ENCODE peak calls at places on chromosomes 13 and 19, in ten cellular contexts. One of them, this sample, is unnamed. For H3K4me1, the result is how much of the 10 kb centered on the place peaks cover.

GRCh38 chr19:17327654-17328516 is 6.8 kb downstream of the ANO8 start:
- DNase-seq in CD8-positive, alpha-beta memory T cell: peak
- DNase-seq in Peyer's patch: peak
- DNase-seq in CD4-positive, alpha-beta memory T cell: peak
- DNase-seq in body of pancreas: peak
- DNase-seq in naive thymus-derived CD4-positive, alpha-beta T cell: peak
- DNase-seq in GM23248: no peak
- DNase-seq in tibial nerve: no peak
- DNase-seq in left ventricle myocardium inferior: no peak
- DNase-seq in PC-3: no peak
- DNase-seq in this sample: peak

GRCh38 chr19:45278087-45278486 is 27.0 kb downstream of the MARK4 start:
- DNase-seq in CD8-positive, alpha-beta memory T cell: no peak
- DNase-seq in Peyer's patch: no peak
- DNase-seq in CD4-positive, alpha-beta memory T cell: no peak
- DNase-seq in body of pancreas: no peak
- DNase-seq in naive thymus-derived CD4-positive, alpha-beta T cell: no peak
- DNase-seq in GM23248: no peak
- DNase-seq in tibial nerve: no peak
- DNase-seq in left ventricle myocardium inferior: no peak
- DNase-seq in PC-3: no peak
- DNase-seq in this sample: no peak

GRCh38 chr19:34639491-34640085 is 37.4 kb downstream of the SCGB2B2 start:
- DNase-seq in CD8-positive, alpha-beta memory T cell: peak
- DNase-seq in Peyer's patch: peak
- DNase-seq in CD4-positive, alpha-beta memory T cell: peak
- DNase-seq in body of pancreas: peak
- DNase-seq in naive thymus-derived CD4-positive, alpha-beta T cell: peak
- DNase-seq in GM23248: peak
- DNase-seq in tibial nerve: no peak
- DNase-seq in left ventricle myocardium inferior: no peak
- DNase-seq in PC-3: peak
- DNase-seq in this sample: no peak

GRCh38 chr19:19459099-19459498 is 53.6 kb downstream of the GATAD2A start:
- DNase-seq in CD8-positive, alpha-beta memory T cell: no peak
- DNase-seq in Peyer's patch: no peak
- DNase-seq in CD4-positive, alpha-beta memory T cell: no peak
- DNase-seq in body of pancreas: no peak
- DNase-seq in naive thymus-derived CD4-positive, alpha-beta T cell: peak
- DNase-seq in GM23248: peak
- DNase-seq in tibial nerve: no peak
- DNase-seq in left ventricle myocardium inferior: no peak
- DNase-seq in PC-3: no peak
- DNase-seq in this sample: no peak

GRCh38 chr13:109208522-109208921 is 577.9 kb downstream of the IRS2 start:
- DNase-seq in CD8-positive, alpha-beta memory T cell: no peak
- DNase-seq in Peyer's patch: no peak
- DNase-seq in CD4-positive, alpha-beta memory T cell: no peak
- DNase-seq in body of pancreas: no peak
- DNase-seq in naive thymus-derived CD4-positive, alpha-beta T cell: no peak
- DNase-seq in GM23248: no peak
- DNase-seq in tibial nerve: no peak
- DNase-seq in left ventricle myocardium inferior: no peak
- DNase-seq in PC-3: no peak
- DNase-seq in this sample: no peak

GRCh38 chr13:20366056-20366455 is 133.9 kb upstream of the GJB6 start:
- DNase-seq in CD8-positive, alpha-beta memory T cell: no peak
- DNase-seq in Peyer's patch: no peak
- DNase-seq in CD4-positive, alpha-beta memory T cell: no peak
- DNase-seq in body of pancreas: no peak
- DNase-seq in naive thymus-derived CD4-positive, alpha-beta T cell: no peak
- DNase-seq in GM23248: no peak
- DNase-seq in tibial nerve: no peak
- DNase-seq in left ventricle myocardium inferior: no peak
- DNase-seq in PC-3: no peak
- DNase-seq in this sample: no peak

GRCh38 chr19:46366620-46367277 is 19.9 kb downstream of the PPP5C start:
- DNase-seq in CD8-positive, alpha-beta memory T cell: no peak
- DNase-seq in Peyer's patch: no peak
- DNase-seq in CD4-positive, alpha-beta memory T cell: no peak
- DNase-seq in body of pancreas: no peak
- DNase-seq in naive thymus-derived CD4-positive, alpha-beta T cell: no peak
- DNase-seq in GM23248: no peak
- DNase-seq in tibial nerve: no peak
- DNase-seq in left ventricle myocardium inferior: no peak
- DNase-seq in PC-3: no peak
- DNase-seq in this sample: no peak

GRCh38 chr13:50589139-50589538 is 254.4 kb downstream of the DLEU7 start:
- DNase-seq in CD8-positive, alpha-beta memory T cell: no peak
- DNase-seq in Peyer's patch: no peak
- DNase-seq in CD4-positive, alpha-beta memory T cell: no peak
- DNase-seq in body of pancreas: no peak
- DNase-seq in naive thymus-derived CD4-positive, alpha-beta T cell: no peak
- DNase-seq in GM23248: peak
- DNase-seq in tibial nerve: no peak
- DNase-seq in left ventricle myocardium inferior: no peak
- DNase-seq in PC-3: peak
- DNase-seq in this sample: no peak

GRCh38 chr13:76641056-76641455 is 245.1 kb downstream of the KCTD12 start:
- DNase-seq in CD8-positive, alpha-beta memory T cell: no peak
- DNase-seq in Peyer's patch: no peak
- DNase-seq in CD4-positive, alpha-beta memory T cell: no peak
- DNase-seq in body of pancreas: no peak
- DNase-seq in naive thymus-derived CD4-positive, alpha-beta T cell: no peak
- DNase-seq in GM23248: peak
- DNase-seq in tibial nerve: no peak
- DNase-seq in left ventricle myocardium inferior: no peak
- DNase-seq in PC-3: no peak
- DNase-seq in this sample: no peak

GRCh38 chr19:7692417-7693088 is 9.4 kb downstream of the FCER2 start:
- DNase-seq in CD8-positive, alpha-beta memory T cell: peak
- DNase-seq in Peyer's patch: no peak
- DNase-seq in CD4-positive, alpha-beta memory T cell: peak
- DNase-seq in body of pancreas: no peak
- DNase-seq in naive thymus-derived CD4-positive, alpha-beta T cell: no peak
- DNase-seq in GM23248: no peak
- DNase-seq in tibial nerve: no peak
- DNase-seq in left ventricle myocardium inferior: no peak
- DNase-seq in PC-3: no peak
- DNase-seq in this sample: no peak
- H3K4me3 ChIP-seq in CD8-positive, alpha-beta memory T cell: no peak
- H3K4me3 ChIP-seq in Peyer's patch: no peak
- H3K4me3 ChIP-seq in CD4-positive, alpha-beta memory T cell: no peak
- H3K4me3 ChIP-seq in body of pancreas: no peak
- H3K4me3 ChIP-seq in naive thymus-derived CD4-positive, alpha-beta T cell: no peak
- H3K4me3 ChIP-seq in GM23248: no peak
- H3K4me3 ChIP-seq in tibial nerve: no peak
- H3K4me3 ChIP-seq in left ventricle myocardium inferior: no peak
- H3K4me3 ChIP-seq in PC-3: no peak
- H3K4me3 ChIP-seq in this sample: no peak

GRCh38 chr13:110408286-110408685 is 101.2 kb downstream of the COL4A2 start:
- DNase-seq in CD8-positive, alpha-beta memory T cell: no peak
- DNase-seq in Peyer's patch: no peak
- DNase-seq in CD4-positive, alpha-beta memory T cell: no peak
- DNase-seq in body of pancreas: no peak
- DNase-seq in naive thymus-derived CD4-positive, alpha-beta T cell: no peak
- DNase-seq in GM23248: no peak
- DNase-seq in tibial nerve: no peak
- DNase-seq in left ventricle myocardium inferior: no peak
- DNase-seq in PC-3: no peak
- DNase-seq in this sample: no peak

GRCh38 chr13:110409581-110409992 is 102.5 kb downstream of the COL4A2 start:
- DNase-seq in CD8-positive, alpha-beta memory T cell: no peak
- DNase-seq in Peyer's patch: no peak
- DNase-seq in CD4-positive, alpha-beta memory T cell: no peak
- DNase-seq in body of pancreas: no peak
- DNase-seq in naive thymus-derived CD4-positive, alpha-beta T cell: no peak
- DNase-seq in GM23248: no peak
- DNase-seq in tibial nerve: no peak
- DNase-seq in left ventricle myocardium inferior: no peak
- DNase-seq in PC-3: peak
- DNase-seq in this sample: no peak

GRCh38 chr13:110405597-110406450 is 98.7 kb downstream of the COL4A2 start:
- DNase-seq in CD8-positive, alpha-beta memory T cell: no peak
- DNase-seq in Peyer's patch: no peak
- DNase-seq in CD4-positive, alpha-beta memory T cell: no peak
- DNase-seq in body of pancreas: no peak
- DNase-seq in naive thymus-derived CD4-positive, alpha-beta T cell: no peak
- DNase-seq in GM23248: peak
- DNase-seq in tibial nerve: no peak
- DNase-seq in left ventricle myocardium inferior: no peak
- DNase-seq in PC-3: no peak
- DNase-seq in this sample: no peak

GRCh38 chr13:110407021-110407420 is 99.9 kb downstream of the COL4A2 start:
- DNase-seq in CD8-positive, alpha-beta memory T cell: no peak
- DNase-seq in Peyer's patch: no peak
- DNase-seq in CD4-positive, alpha-beta memory T cell: no peak
- DNase-seq in body of pancreas: no peak
- DNase-seq in naive thymus-derived CD4-positive, alpha-beta T cell: no peak
- DNase-seq in GM23248: no peak
- DNase-seq in tibial nerve: no peak
- DNase-seq in left ventricle myocardium inferior: no peak
- DNase-seq in PC-3: no peak
- DNase-seq in this sample: no peak

DNA sequence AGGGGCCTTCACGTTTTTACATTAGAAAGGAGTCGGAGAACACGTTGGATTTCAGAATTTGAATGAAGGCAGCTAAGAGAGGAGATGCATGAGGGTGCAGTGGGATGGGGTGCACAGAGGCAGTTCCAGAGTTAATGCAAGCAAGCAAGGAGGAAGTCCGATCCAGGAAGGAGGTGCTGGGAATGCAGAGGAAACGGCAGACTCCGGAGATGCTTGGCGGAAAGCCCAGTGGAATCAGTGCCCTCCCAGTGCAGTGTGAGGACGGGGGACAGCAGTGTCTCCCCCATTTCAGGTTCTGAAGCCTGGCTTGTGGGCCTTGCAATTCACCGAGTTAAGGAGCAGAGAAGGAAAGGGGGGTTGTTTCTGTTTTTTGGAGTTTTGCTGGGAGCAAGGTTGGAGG is 100.4 kb downstream of the COL4A2 start:
- DNase-seq in CD8-positive, alpha-beta memory T cell: no peak
- DNase-seq in Peyer's patch: no peak
- DNase-seq in CD4-positive, alpha-beta memory T cell: no peak
- DNase-seq in body of pancreas: no peak
- DNase-seq in naive thymus-derived CD4-positive, alpha-beta T cell: no peak
- DNase-seq in GM23248: no peak
- DNase-seq in tibial nerve: no peak
- DNase-seq in left ventricle myocardium inferior: no peak
- DNase-seq in PC-3: no peak
- DNase-seq in this sample: no peak
- H3K4me1 ChIP-seq in CD8-positive, alpha-beta memory T cell: under half
- H3K4me1 ChIP-seq in Peyer's patch: under half
- H3K4me1 ChIP-seq in CD4-positive, alpha-beta memory T cell: under half
- H3K4me1 ChIP-seq in body of pancreas: under half
- H3K4me1 ChIP-seq in naive thymus-derived CD4-positive, alpha-beta T cell: under half
- H3K4me1 ChIP-seq in GM23248: half or more
- H3K4me1 ChIP-seq in tibial nerve: under half
- H3K4me1 ChIP-seq in left ventricle myocardium inferior: half or more
- H3K4me1 ChIP-seq in PC-3: under half
- H3K4me1 ChIP-seq in this sample: under half

DNA sequence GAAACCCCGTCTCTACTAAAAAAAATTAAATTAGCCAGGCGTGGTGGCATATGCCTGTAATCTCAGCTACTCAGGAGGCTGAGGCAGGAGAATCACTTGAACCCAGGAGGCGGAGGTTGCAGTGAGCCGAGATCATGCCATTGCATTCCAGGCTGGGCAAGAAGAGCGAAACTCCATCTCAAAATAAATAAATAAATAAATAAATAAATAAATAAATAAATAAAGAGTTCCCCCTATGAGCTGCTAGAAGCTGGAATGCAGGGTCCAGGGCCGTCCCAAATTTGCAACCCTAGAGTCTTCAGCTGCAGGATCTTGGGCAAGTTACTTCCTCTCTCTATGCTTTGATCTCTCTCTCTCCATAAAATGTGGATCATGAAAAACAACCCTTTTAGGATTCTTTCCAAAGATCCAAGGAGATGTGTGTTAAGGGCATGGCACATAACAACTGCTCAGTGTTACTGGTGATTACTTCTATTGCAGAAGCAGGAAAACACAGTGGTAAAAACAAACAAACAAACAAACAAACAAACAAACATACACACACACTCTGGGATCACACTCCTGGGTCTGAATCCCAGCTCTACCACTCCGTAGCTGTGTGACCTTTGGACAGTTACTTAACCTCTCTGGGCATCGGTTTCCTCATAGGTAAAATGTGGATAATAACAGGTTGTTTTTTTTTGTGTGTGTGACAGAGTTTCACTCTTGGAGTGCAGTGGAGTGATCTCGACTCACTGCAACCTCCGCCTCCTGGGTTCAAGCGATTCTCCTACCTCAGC is 78.8 kb downstream of the CACNA1A start:
- DNase-seq in CD8-positive, alpha-beta memory T cell: no peak
- DNase-seq in Peyer's patch: no peak
- DNase-seq in CD4-positive, alpha-beta memory T cell: no peak
- DNase-seq in body of pancreas: no peak
- DNase-seq in naive thymus-derived CD4-positive, alpha-beta T cell: no peak
- DNase-seq in GM23248: no peak
- DNase-seq in tibial nerve: no peak
- DNase-seq in left ventricle myocardium inferior: no peak
- DNase-seq in PC-3: no peak
- DNase-seq in this sample: peak
- H3K27ac ChIP-seq in CD8-positive, alpha-beta memory T cell: no peak
- H3K27ac ChIP-seq in Peyer's patch: no peak
- H3K27ac ChIP-seq in CD4-positive, alpha-beta memory T cell: no peak
- H3K27ac ChIP-seq in body of pancreas: no peak
- H3K27ac ChIP-seq in naive thymus-derived CD4-positive, alpha-beta T cell: no peak
- H3K27ac ChIP-seq in GM23248: no peak
- H3K27ac ChIP-seq in tibial nerve: no peak
- H3K27ac ChIP-seq in left ventricle myocardium inferior: no peak
- H3K27ac ChIP-seq in PC-3: no peak
- H3K27ac ChIP-seq in this sample: no peak

DNA sequence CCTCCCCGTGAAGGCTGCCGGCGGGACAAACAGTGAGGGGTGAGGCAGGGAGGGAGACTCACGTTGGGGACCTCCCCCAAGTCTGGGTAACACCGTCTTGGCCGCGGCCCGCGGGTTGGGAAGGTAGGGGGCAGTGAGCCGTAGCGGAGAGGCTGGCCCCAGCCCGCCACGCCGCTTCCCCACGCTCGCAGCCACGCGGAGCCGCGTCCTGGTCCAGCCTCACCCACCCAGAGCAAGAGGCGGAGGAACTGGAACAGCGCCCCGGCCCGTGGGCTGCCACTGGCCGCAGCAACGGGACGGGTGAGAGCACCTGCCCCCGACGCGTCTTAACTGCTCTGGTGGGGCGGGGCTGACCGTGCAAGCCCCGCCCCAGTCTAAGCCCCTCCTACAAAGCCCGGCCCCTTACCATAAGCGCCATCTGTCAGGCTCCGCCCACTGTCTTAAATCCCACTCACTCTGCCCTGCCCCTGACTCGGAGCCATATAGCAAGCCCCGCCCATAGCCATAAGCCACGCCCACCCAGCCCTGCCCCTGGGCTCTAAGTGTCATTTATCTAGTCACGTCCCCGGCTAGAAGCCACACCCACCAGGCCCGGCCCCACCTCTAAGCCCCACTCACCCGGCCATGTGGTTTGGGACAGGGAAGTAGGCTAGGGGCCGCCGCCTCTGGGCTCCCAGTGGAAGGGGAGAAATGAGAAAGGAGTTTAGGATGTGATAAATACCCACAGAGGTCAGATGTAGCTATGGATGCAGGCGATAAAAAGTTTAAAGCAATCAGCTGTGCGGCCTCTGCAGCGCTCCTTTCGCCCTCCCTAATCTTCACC is 2.1 kb upstream of the CCL25 start:
- DNase-seq in CD8-positive, alpha-beta memory T cell: peak
- DNase-seq in Peyer's patch: peak
- DNase-seq in CD4-positive, alpha-beta memory T cell: peak
- DNase-seq in body of pancreas: peak
- DNase-seq in naive thymus-derived CD4-positive, alpha-beta T cell: peak
- DNase-seq in GM23248: peak
- DNase-seq in tibial nerve: peak
- DNase-seq in left ventricle myocardium inferior: peak
- DNase-seq in PC-3: peak
- DNase-seq in this sample: peak
- H3K4me3 ChIP-seq in CD8-positive, alpha-beta memory T cell: peak
- H3K4me3 ChIP-seq in Peyer's patch: peak
- H3K4me3 ChIP-seq in CD4-positive, alpha-beta memory T cell: no peak
- H3K4me3 ChIP-seq in body of pancreas: no peak
- H3K4me3 ChIP-seq in naive thymus-derived CD4-positive, alpha-beta T cell: peak
- H3K4me3 ChIP-seq in GM23248: no peak
- H3K4me3 ChIP-seq in tibial nerve: peak
- H3K4me3 ChIP-seq in left ventricle myocardium inferior: peak
- H3K4me3 ChIP-seq in PC-3: peak
- H3K4me3 ChIP-seq in this sample: peak

This sample was measured in upper lobe of right lung.